ENCODE peak calls at places on chromosomes 6 and 20, in nine cellular contexts. F is psoas muscle, H is GM23338, V is transverse colon, D is heart right ventricle, M is neuronal stem cell, N is hepatocyte, X is stomach, W is adrenal gland. Z is an unnamed sample. For H3K4me1, the result is how much of the 10 kb centered on the place peaks cover.

GRCh38 chr20:59412251-59412650 is 111.8 kb downstream of the EDN3 start:
- DNase-seq in D (no peak), F (no peak), N (no peak), M (no peak), V (no peak), X (no peak), W (no peak), H (no peak), Z (no peak)

GRCh38 chr6:119449253-119450156 is 99.9 kb upstream of the MAN1A1 start:
- DNase-seq in N (no peak), V (no peak), F (no peak), D (no peak), W (no peak), M (no peak), X (no peak), H (no peak), Z (peak)

GRCh38 chr6:110315856-110316398 is 42.2 kb downstream of the METTL24 start:
- DNase-seq in M (no peak), W (no peak), H (no peak), F (no peak), V (no peak), N (peak), X (no peak), D (no peak), Z (no peak)

GRCh38 chr20:62359491-62360121 is 7.5 kb downstream of the LAMA5 start:
- DNase-seq in M (no peak), N (peak), X (no peak), D (peak), F (peak), V (no peak), H (no peak), W (peak), Z (peak)

GRCh38 chr6:113211185-113211584 is 646.0 kb upstream of the MARCKS start:
- DNase-seq in D (no peak), F (no peak), W (no peak), V (no peak), N (no peak), M (no peak), H (peak), X (no peak), Z (no peak)

GRCh38 chr20:17530716-17531536 is at the start of gene BFSP1:
- DNase-seq in F (peak), X (peak), W (peak), H (peak), V (peak), M (peak), N (peak), D (peak), Z (peak)

GRCh38 chr6:7314414-7314813 is 1.4 kb upstream of the SSR1 start:
- DNase-seq in V (no peak), N (no peak), D (no peak), X (no peak), F (no peak), W (no peak), M (no peak), H (no peak), Z (no peak)

GRCh38 chr6:162964703-162965140 is 236.9 kb downstream of the PACRG start:
- DNase-seq in H (no peak), D (peak), X (no peak), W (peak), V (no peak), F (peak), M (no peak), N (peak), Z (peak)

GRCh38 chr6:121006024-121006423 is 328.3 kb downstream of the TBC1D32 start:
- DNase-seq in V (no peak), W (no peak), M (no peak), X (no peak), N (no peak), D (no peak), H (no peak), F (no peak), Z (no peak)

GRCh38 chr20:45798935-45799642 is 7.3 kb downstream of the DNTTIP1 start:
- DNase-seq in W (peak), N (peak), D (peak), M (peak), V (peak), H (peak), F (peak), X (peak), Z (peak)

GRCh38 chr6:14520029-14520428 is 402.5 kb downstream of the CD83 start:
- DNase-seq in N (no peak), F (no peak), V (no peak), D (no peak), M (no peak), W (no peak), H (no peak), X (no peak), Z (no peak)

GRCh38 chr6:38114976-38115632 is 295.6 kb downstream of the ZFAND3 start:
- DNase-seq in M (no peak), H (no peak), F (no peak), N (no peak), W (no peak), D (no peak), V (no peak), X (no peak), Z (no peak)

GRCh38 chr20:50838322-50838625 is 43.4 kb downstream of the BCAS4 start:
- DNase-seq in X (no peak), W (no peak), H (no peak), D (no peak), N (no peak), V (no peak), M (no peak), F (no peak), Z (no peak)
- H3K27ac ChIP-seq in X (no peak), W (no peak), H (no peak), D (no peak), N (peak), V (peak), M (no peak), F (no peak), Z (no peak)

GRCh38 chr6:137896647-137897046 is 29.6 kb downstream of the TNFAIP3 start:
- DNase-seq in D (no peak), X (no peak), W (no peak), H (no peak), F (no peak), V (no peak), M (no peak), N (no peak), Z (no peak)
- H3K4me1 ChIP-seq in D (under half), X (under half), W (under half), H (under half), F (under half), V (under half), M (under half), N (under half), Z (under half)

GRCh38 chr6:2270049-2270448 is 24.6 kb upstream of the GMDS start:
- DNase-seq in D (no peak), H (no peak), V (no peak), X (no peak), N (no peak), W (no peak), F (no peak), M (no peak), Z (peak)

GRCh38 chr6:2275207-2275891 is 29.9 kb upstream of the GMDS start:
- DNase-seq in D (no peak), M (no peak), N (no peak), F (no peak), H (no peak), X (no peak), W (no peak), V (no peak), Z (no peak)

GRCh38 chr6:2275892-2276242 is 30.5 kb upstream of the GMDS start:
- DNase-seq in D (no peak), M (no peak), H (no peak), W (no peak), X (no peak), N (no peak), V (no peak), F (no peak), Z (no peak)
- H3K27ac ChIP-seq in D (no peak), M (no peak), H (no peak), W (no peak), X (no peak), N (peak), V (no peak), F (no peak), Z (no peak)

GRCh38 chr20:50388733-50389436 is 121.3 kb upstream of the PTPN1 start:
- DNase-seq in D (no peak), M (no peak), H (no peak), N (no peak), V (no peak), X (peak), F (no peak), W (no peak), Z (no peak)
- H3K4me1 ChIP-seq in D (half or more), M (under half), H (under half), N (under half), V (under half), X (half or more), F (under half), W (under half), Z (under half)

Z was measured in body of pancreas.